ENCODE peak calls at places on chromosomes 2 and 18, in ten cellular contexts. C is A673, V is transverse colon, O is prostate gland, I is A549, F is tibial nerve, M is astrocyte, P is tibial artery, X is thoracic aorta, J is IMR-90. Z is an unnamed sample. For H3K4me1 and H3K9me3, the result is how much of the 10 kb centered on the place peaks cover.

GRCh38 chr2:191571163-191571769 is 106.7 kb upstream of the NABP1 start:
- DNase-seq in C (peak), V (no peak), O (no peak), I (peak), F (no peak), M (peak), P (no peak), X (no peak), J (peak), Z (no peak)

GRCh38 chr2:156399224-156399949 is 36.8 kb upstream of the GPD2 start:
- DNase-seq in C (no peak), V (no peak), O (peak), I (peak), F (peak), M (no peak), P (no peak), X (no peak), J (peak), Z (no peak)

GRCh38 chr2:109321570-109321969 is 192.6 kb downstream of the SH3RF3 start:
- DNase-seq in C (peak), V (no peak), O (no peak), I (no peak), F (no peak), M (no peak), P (no peak), X (no peak), J (peak), Z (no peak)

GRCh38 chr2:119423041-119423440 is 8.6 kb upstream of the TMEM37 start:
- DNase-seq in C (no peak), V (no peak), O (no peak), I (no peak), F (no peak), M (no peak), P (peak), X (no peak), J (no peak), Z (no peak)

GRCh38 chr18:80233201-80233835 is 14.0 kb downstream of the PARD6G start:
- DNase-seq in C (no peak), V (no peak), O (no peak), I (no peak), F (no peak), M (no peak), P (no peak), X (no peak), J (no peak), Z (no peak)

GRCh38 chr2:99608861-99609260 is 119.0 kb upstream of the REV1 start:
- DNase-seq in C (no peak), V (no peak), O (no peak), I (no peak), F (no peak), M (no peak), P (no peak), X (no peak), J (no peak), Z (no peak)

GRCh38 chr2:20647764-20648164 is 3.1 kb downstream of the HS1BP3 start:
- DNase-seq in C (no peak), V (no peak), O (no peak), I (no peak), F (no peak), M (no peak), P (no peak), X (no peak), J (no peak), Z (peak)

GRCh38 chr2:68196120-68196716 is 38.5 kb downstream of the PNO1 start:
- DNase-seq in C (peak), V (peak), O (peak), I (no peak), F (peak), M (peak), P (no peak), X (no peak), J (peak), Z (no peak)

GRCh38 chr2:19568809-19569208 is 210.4 kb upstream of the OSR1 start:
- DNase-seq in C (no peak), V (no peak), O (no peak), I (no peak), F (no peak), M (no peak), P (no peak), X (no peak), J (no peak), Z (no peak)

GRCh38 chr2:240411261-240412160 is 24.0 kb upstream of the GPC1 start:
- DNase-seq in C (no peak), V (no peak), O (no peak), I (no peak), F (no peak), M (no peak), P (peak), X (no peak), J (no peak), Z (no peak)

GRCh38 chr2:67498931-67499330 is 101.8 kb downstream of the ETAA1 start:
- DNase-seq in C (no peak), V (no peak), O (no peak), I (no peak), F (no peak), M (no peak), P (no peak), X (no peak), J (no peak), Z (no peak)

GRCh38 chr2:128317186-128317897 is 1.3 kb downstream of the HS6ST1 start:
- DNase-seq in C (no peak), V (peak), O (peak), I (no peak), F (no peak), M (no peak), P (peak), X (no peak), J (no peak), Z (no peak)

GRCh38 chr2:176079851-176080539 is 3.8 kb downstream of the EVX2 start:
- DNase-seq in C (peak), V (no peak), O (no peak), I (peak), F (no peak), M (no peak), P (no peak), X (no peak), J (peak), Z (peak)

GRCh38 chr2:601806-602455 is 75.3 kb downstream of the TMEM18 start:
- DNase-seq in C (no peak), V (no peak), O (no peak), I (no peak), F (no peak), M (no peak), P (no peak), X (no peak), J (no peak), Z (no peak)

GRCh38 chr18:45686892-45687611 is 36.9 kb upstream of the SLC14A1 start:
- DNase-seq in C (no peak), V (peak), O (no peak), I (no peak), F (no peak), M (no peak), P (no peak), X (no peak), J (no peak), Z (no peak)

GRCh38 chr2:67802296-67802695 is 260.5 kb downstream of the C1D start:
- DNase-seq in C (no peak), V (no peak), O (no peak), I (no peak), F (no peak), M (no peak), P (no peak), X (no peak), J (no peak), Z (no peak)

GRCh38 chr2:46982356-46983064 is 66.9 kb upstream of the MCFD2 start:
- DNase-seq in C (no peak), V (no peak), O (no peak), I (no peak), F (no peak), M (no peak), P (no peak), X (no peak), J (no peak), Z (no peak)

GRCh38 chr2:20015482-20016083 is 3.1 kb upstream of the MATN3 start:
- DNase-seq in C (peak), V (no peak), O (no peak), I (peak), F (no peak), M (peak), P (no peak), X (no peak), J (peak), Z (no peak)

GRCh38 chr2:167592441-167592840 is 655.0 kb downstream of the STK39 start:
- DNase-seq in C (peak), V (no peak), O (no peak), I (no peak), F (no peak), M (no peak), P (no peak), X (no peak), J (no peak), Z (no peak)

GRCh38 chr2:73983322-73984202 is 1.1 kb upstream of the TET3 start:
- DNase-seq in C (no peak), V (peak), O (peak), I (peak), F (no peak), M (no peak), P (no peak), X (no peak), J (no peak), Z (no peak)

GRCh38 chr2:170101789-170102188 is 76.2 kb upstream of the MYO3B start:
- DNase-seq in C (no peak), V (no peak), O (no peak), I (no peak), F (no peak), M (no peak), P (no peak), X (no peak), J (no peak), Z (no peak)

GRCh38 chr2:191262436-191262835 is 17.2 kb downstream of the MYO1B start:
- DNase-seq in C (no peak), V (no peak), O (no peak), I (no peak), F (no peak), M (no peak), P (no peak), X (no peak), J (no peak), Z (no peak)

GRCh38 chr2:43020990-43021677 is 205.3 kb downstream of the ZFP36L2 start:
- DNase-seq in C (no peak), V (no peak), O (no peak), I (no peak), F (no peak), M (no peak), P (peak), X (no peak), J (no peak), Z (no peak)

GRCh38 chr2:43023791-43024514 is 202.5 kb downstream of the ZFP36L2 start:
- DNase-seq in C (no peak), V (no peak), O (no peak), I (no peak), F (no peak), M (no peak), P (no peak), X (no peak), J (no peak), Z (no peak)

GRCh38 chr2:43022896-43023295 is 203.5 kb downstream of the ZFP36L2 start:
- DNase-seq in C (no peak), V (no peak), O (no peak), I (no peak), F (no peak), M (no peak), P (no peak), X (no peak), J (no peak), Z (no peak)

GRCh38 chr2:43020296-43020695 is 206.1 kb downstream of the ZFP36L2 start:
- DNase-seq in C (no peak), V (no peak), O (no peak), I (no peak), F (no peak), M (no peak), P (peak), X (no peak), J (no peak), Z (no peak)

GRCh38 chr2:43021791-43022500 is 204.5 kb downstream of the ZFP36L2 start:
- DNase-seq in C (no peak), V (peak), O (no peak), I (no peak), F (no peak), M (no peak), P (no peak), X (no peak), J (no peak), Z (no peak)
- H3K4me1 ChIP-seq in C (under half), V (under half), O (under half), I (under half), F (under half), M (under half), P (under half), X (under half), J (under half), Z (under half)

GRCh38 chr2:226979004-226979403 is 143.2 kb downstream of the RHBDD1 start:
- DNase-seq in C (no peak), V (no peak), O (no peak), I (no peak), F (no peak), M (no peak), P (no peak), X (no peak), J (no peak), Z (no peak)
- TF ChIP-seq CTCF in C (no peak), V (no peak), O (no peak), I (no peak), F (no peak), M (no peak), P (no peak), X (no peak), J (no peak), Z (peak)

DNA sequence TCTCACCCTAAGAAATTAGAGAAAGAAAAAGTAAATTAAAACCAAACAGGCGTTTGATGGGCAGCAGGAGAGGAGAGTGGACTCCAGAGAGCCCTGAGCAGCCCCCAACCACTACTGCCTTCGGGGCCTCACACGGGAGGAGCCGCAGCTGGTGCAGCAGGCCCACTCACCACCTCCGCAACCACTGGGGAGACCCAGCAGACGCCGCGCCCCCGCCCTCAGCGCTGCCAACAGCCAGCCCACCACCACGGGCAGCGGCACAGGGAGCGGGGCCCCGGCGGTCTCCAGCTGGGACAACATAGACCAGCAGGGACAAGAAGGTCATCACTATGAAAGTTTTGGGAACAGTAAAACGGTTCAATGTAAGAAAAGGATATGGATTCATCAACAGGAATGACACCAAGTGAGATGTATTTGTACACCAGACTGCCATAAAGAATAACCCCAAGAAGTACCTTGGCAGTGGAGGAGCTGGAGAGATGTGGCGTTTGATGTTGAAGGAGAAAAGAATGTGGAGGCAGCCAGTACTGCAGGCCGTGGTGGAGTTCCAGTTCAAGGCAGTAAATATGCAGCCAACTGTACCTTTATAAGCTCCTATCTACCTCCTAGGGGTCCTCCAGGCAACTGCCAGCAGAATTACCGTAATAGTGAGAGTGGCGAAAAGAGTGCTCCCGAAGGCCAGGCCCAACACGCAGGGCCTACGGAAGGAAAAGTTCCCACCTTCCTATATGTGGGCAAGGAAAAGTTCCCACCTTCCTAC is 76.5 kb downstream of the OLA1 start:
- DNase-seq in C (no peak), V (no peak), O (no peak), I (no peak), F (no peak), M (no peak), P (no peak), X (no peak), J (no peak), Z (no peak)
- H3K9me3 ChIP-seq in C (under half), V (under half), O (under half), I (half or more), F (under half), M (under half), P (under half), X (under half), J (under half), Z (under half)

DNA sequence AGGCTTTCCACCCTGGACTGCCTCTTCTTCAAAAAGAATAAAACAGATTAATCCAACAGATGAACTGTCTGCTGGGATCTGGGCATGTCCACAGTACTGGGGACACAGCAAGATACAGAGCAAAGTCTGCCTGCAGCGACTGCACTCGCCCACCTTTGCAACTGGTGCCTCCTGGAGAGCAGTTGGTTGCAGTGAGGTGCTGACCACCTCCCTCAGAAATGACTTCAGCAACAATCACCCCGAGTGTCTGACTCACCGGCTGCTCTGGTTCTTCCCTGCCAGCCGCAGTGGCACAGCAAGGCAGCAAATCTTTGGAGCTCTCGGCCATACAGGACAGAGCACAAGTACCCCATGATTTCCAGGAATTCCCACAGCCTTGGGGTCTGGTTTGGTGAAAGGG is 179.7 kb downstream of the ANAPC1 start:
- DNase-seq in C (no peak), V (no peak), O (no peak), I (peak), F (no peak), M (peak), P (no peak), X (no peak), J (peak), Z (no peak)
- H3K4me1 ChIP-seq in C (under half), V (under half), O (under half), I (half or more), F (under half), M (under half), P (under half), X (under half), J (under half), Z (under half)

GRCh38 chr2:43455735-43456642 is 139.8 kb downstream of the THADA start:
- DNase-seq in C (no peak), V (no peak), O (no peak), I (no peak), F (no peak), M (peak), P (no peak), X (no peak), J (peak), Z (no peak)
- TF ChIP-seq CTCF in C (no peak), V (no peak), O (no peak), I (peak), F (no peak), M (no peak), P (no peak), X (no peak), J (no peak), Z (no peak)

GRCh38 chr2:196130039-196130825 is 41.1 kb downstream of the STK17B start:
- DNase-seq in C (no peak), V (no peak), O (no peak), I (no peak), F (no peak), M (no peak), P (no peak), X (no peak), J (no peak), Z (no peak)

GRCh38 chr2:196131949-196132925 is 39.1 kb downstream of the STK17B start:
- DNase-seq in C (peak), V (no peak), O (no peak), I (no peak), F (no peak), M (peak), P (no peak), X (no peak), J (peak), Z (peak)

GRCh38 chr2:196128749-196129148 is 42.6 kb downstream of the STK17B start:
- DNase-seq in C (no peak), V (no peak), O (no peak), I (no peak), F (no peak), M (no peak), P (no peak), X (no peak), J (no peak), Z (no peak)

GRCh38 chr2:196136151-196136550 is 35.2 kb downstream of the STK17B start:
- DNase-seq in C (no peak), V (no peak), O (no peak), I (no peak), F (no peak), M (peak), P (no peak), X (no peak), J (no peak), Z (no peak)

GRCh38 chr2:196131384-196131861 is 40.0 kb downstream of the STK17B start:
- DNase-seq in C (peak), V (peak), O (peak), I (no peak), F (peak), M (no peak), P (no peak), X (no peak), J (peak), Z (peak)
- H3K9me3 ChIP-seq in C (half or more), V (under half), O (under half), I (under half), F (under half), M (under half), P (under half), X (under half), J (under half), Z (under half)

DNA sequence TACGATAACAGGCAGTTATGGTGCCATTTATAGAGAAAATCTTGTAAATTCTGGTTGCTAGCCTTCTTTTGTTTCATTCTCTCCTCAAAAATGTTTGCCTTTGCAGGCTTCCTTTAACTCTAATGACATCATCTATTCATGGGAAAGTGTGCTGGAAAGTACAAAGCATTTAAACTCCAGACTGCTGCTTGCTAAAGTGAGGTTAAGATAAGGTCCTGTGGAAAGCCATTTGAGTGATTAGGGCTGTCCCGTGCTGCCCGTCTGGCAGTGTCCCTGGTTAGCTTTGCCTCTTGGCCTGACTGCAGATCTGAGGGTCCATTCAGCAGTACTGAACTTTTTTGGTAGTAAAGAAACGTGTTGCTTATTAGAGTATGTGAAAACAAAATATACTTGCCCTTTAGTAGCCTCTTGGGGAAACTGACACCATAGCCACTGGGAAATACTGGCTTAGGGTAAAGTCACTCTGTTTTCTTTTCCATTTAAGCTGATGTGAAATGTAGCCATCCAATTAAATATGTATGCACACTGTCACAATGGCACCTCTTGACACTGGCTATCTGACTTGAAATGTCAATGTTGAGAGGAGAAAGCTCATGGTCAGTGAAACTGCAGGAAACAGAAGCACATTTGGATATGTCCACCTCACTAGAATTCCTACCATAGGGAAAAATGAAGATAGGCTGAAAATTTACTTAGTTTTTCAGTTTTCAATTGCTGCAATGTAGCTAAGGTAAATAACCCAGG is 321.5 kb downstream of the SLC8A1 start:
- DNase-seq in C (no peak), V (no peak), O (no peak), I (no peak), F (no peak), M (peak), P (no peak), X (no peak), J (peak), Z (peak)
- H3K4me1 ChIP-seq in C (under half), V (under half), O (under half), I (under half), F (under half), M (under half), P (under half), X (under half), J (under half), Z (under half)

DNA sequence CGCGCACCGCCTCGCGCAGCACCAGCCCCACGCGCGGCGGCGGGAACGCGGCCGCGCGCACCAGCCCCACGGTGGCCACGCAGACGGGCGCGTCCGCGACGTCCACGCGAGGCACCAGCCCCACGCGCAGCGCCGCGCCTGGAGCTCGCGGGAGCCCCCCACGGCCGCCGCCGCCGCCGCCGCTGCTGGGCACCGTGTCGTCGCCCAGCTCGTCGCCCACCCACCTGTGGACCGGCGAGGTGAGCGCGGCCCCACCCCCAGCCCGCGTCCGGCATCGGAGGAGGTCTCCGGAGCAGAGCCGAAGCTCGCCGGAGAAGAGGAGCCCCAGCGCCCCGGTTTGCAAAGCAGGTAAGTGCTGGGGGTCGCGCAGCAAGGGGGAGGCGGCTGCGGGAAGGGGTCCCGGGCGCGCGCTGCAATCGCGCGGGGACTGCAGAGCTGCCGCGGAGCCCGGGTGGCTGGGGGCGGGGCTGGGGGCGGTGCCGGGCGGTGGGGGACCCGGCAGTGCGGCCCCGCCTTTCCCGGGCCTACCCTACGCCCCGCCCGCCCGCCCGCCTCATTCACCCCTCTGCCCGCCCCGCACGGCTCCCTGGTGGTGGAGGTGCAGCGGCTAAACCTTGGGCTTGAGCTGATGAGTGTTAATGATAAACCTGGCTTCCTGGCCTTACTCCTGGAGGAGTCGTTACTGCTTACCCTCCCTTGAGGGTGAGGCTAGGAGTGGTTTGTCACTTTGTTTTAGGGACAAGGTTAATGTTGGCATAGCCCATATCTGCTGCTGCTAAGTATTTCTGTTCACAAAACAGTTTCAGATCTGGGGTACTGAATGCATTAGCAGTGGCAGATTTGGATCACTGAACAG is 900 bp downstream of the FAM117B start:
- DNase-seq in C (peak), V (peak), O (peak), I (peak), F (peak), M (peak), P (peak), X (peak), J (peak), Z (peak)
- TF ChIP-seq CTCF in C (no peak), V (no peak), O (no peak), I (no peak), F (peak), M (no peak), P (no peak), X (no peak), J (no peak), Z (peak)

Z was measured in BE2C.